ENCODE peak calls at places on chromosome 12, in four cellular contexts. H, E, R and M are unnamed samples. For H3K4me1, the result is how much of the 10 kb centered on the place peaks cover.

GRCh38 chr12:14272954-14273910 is 92.2 kb upstream of the ATF7IP start:
- DNase-seq in H (no peak), E (no peak), R (no peak), M (no peak)

GRCh38 chr12:85156569-85156968 is 120.4 kb downstream of the LRRIQ1 start:
- DNase-seq in H (no peak), E (peak), R (no peak), M (no peak)

GRCh38 chr12:55720071-55720564 is at the start of gene RDH5:
- DNase-seq in H (peak), E (no peak), R (no peak), M (peak)

GRCh38 chr12:6535697-6535946 is 1.3 kb downstream of the GAPDH start:
- DNase-seq in H (no peak), E (no peak), R (no peak), M (no peak)

GRCh38 chr12:104458645-104459555 is 2.2 kb downstream of the CHST11 start:
- DNase-seq in H (no peak), E (peak), R (no peak), M (peak)

GRCh38 chr12:38921025-38921677 is 15.8 kb upstream of the CPNE8 start:
- DNase-seq in H (peak), E (peak), R (no peak), M (no peak)

GRCh38 chr12:122886851-122887816 is 8.8 kb downstream of the VPS37B start:
- DNase-seq in H (peak), E (peak), R (no peak), M (no peak)

GRCh38 chr12:95848575-95849388 is 10.0 kb upstream of the SNRPF start:
- DNase-seq in H (peak), E (peak), R (no peak), M (no peak)

GRCh38 chr12:98519257-98519907 is 4.0 kb downstream of the TMPO start:
- DNase-seq in H (no peak), E (no peak), R (no peak), M (no peak)

GRCh38 chr12:89662623-89663022 is 46.0 kb downstream of the ATP2B1 start:
- DNase-seq in H (no peak), E (no peak), R (no peak), M (no peak)

GRCh38 chr12:51827925-51828818 is 20.3 kb downstream of the FIGNL2 start:
- DNase-seq in H (peak), E (peak), R (no peak), M (no peak)

GRCh38 chr12:69987453-69988102 is 162.6 kb downstream of the MYRFL start:
- DNase-seq in H (no peak), E (peak), R (no peak), M (no peak)

GRCh38 chr12:128825845-128826244 is 2.1 kb upstream of the SLC15A4 start:
- DNase-seq in H (peak), E (no peak), R (no peak), M (no peak)

GRCh38 chr12:18998343-18999270 is 130.9 kb upstream of the PLEKHA5 start:
- DNase-seq in H (no peak), E (peak), R (no peak), M (no peak)

GRCh38 chr12:5889381-5890047 is 55.5 kb downstream of the ANO2 start:
- DNase-seq in H (no peak), E (no peak), R (no peak), M (no peak)

GRCh38 chr12:114656906-114657596 is 26.9 kb downstream of the TBX3 start:
- DNase-seq in H (no peak), E (no peak), R (no peak), M (no peak)

GRCh38 chr12:117024961-117025480 is 74.2 kb downstream of the TESC start:
- DNase-seq in H (peak), E (no peak), R (no peak), M (no peak)

GRCh38 chr12:117023998-117024960 is 74.9 kb downstream of the TESC start:
- DNase-seq in H (peak), E (no peak), R (no peak), M (no peak)

GRCh38 chr12:117026343-117026742 is 72.9 kb downstream of the TESC start:
- DNase-seq in H (peak), E (no peak), R (no peak), M (no peak)

GRCh38 chr12:117026921-117027250 is 72.3 kb downstream of the TESC start:
- DNase-seq in H (peak), E (no peak), R (no peak), M (no peak)

GRCh38 chr12:117025481-117026151 is 73.6 kb downstream of the TESC start:
- DNase-seq in H (peak), E (peak), R (no peak), M (peak)
- TF ChIP-seq POLR2AphosphoS5 in H (peak), E (no peak), R (no peak), M (peak)

GRCh38 chr12:120119395-120119973 is 2.9 kb upstream of the RAB35 start:
- DNase-seq in H (no peak), E (no peak), R (no peak), M (no peak)

GRCh38 chr12:120116792-120117651 is 469 bp upstream of the RAB35 start:
- DNase-seq in H (peak), E (peak), R (peak), M (peak)

GRCh38 chr12:120116443-120116791 is at the start of gene RAB35:
- DNase-seq in H (no peak), E (no peak), R (no peak), M (no peak)

GRCh38 chr12:120118710-120119097 is 2.2 kb upstream of the RAB35 start:
- DNase-seq in H (no peak), E (peak), R (no peak), M (no peak)

DNA sequence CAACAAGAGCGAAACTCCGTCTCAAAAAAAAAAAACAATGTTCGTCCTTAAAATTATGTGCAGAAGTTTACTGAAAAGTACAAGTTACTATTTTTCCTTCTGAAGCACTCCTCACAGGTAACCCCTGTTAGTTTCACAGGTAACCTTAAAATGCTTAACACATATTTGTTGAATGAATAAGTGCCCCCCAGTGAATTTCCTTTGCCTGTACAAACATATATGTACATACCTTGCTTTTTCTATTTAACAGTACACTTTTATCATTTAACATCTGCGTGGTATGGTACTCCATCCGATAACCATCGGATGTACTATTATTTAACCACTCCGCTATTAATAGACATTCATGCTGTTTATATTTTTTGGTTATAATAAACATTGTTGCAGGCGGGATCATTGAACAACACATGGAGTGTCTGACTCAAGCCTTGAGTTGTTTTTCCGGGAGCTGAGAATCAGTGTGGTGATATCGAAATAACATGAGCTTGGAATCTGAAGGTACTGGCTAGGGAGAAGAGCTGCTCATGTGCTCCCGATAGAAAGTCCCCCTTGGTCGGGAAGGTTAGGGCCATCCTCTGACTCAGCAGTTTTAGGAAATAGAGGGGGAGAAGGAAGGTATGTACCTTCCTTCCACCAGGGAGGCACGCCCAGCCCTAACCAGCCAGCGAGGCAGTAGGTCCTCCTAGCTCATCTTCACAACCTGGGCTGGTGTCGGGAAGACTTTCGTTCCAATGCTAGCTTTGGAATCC is 1.6 kb upstream of the RAB35 start:
- DNase-seq in H (no peak), E (peak), R (no peak), M (no peak)
- H3K4me1 ChIP-seq in H (half or more), E (under half), R (under half), M (half or more)

GRCh38 chr12:65990592-65990991 is 140.0 kb downstream of the LLPH start:
- DNase-seq in H (no peak), E (no peak), R (no peak), M (no peak)
- TF ChIP-seq POLR2A in H (no peak), E (no peak), R (no peak), M (no peak)

GRCh38 chr12:82350161-82350560 is 8.0 kb downstream of the CCDC59 start:
- DNase-seq in H (no peak), E (no peak), R (no peak), M (no peak)
- TF ChIP-seq POLR2AphosphoS5 in H (no peak), E (no peak), R (no peak), M (no peak)

GRCh38 chr12:109878247-109878625 is 2.1 kb downstream of the GLTP start:
- DNase-seq in H (no peak), E (no peak), R (no peak), M (no peak)

GRCh38 chr12:109878749-109879148 is 1.6 kb downstream of the GLTP start:
- DNase-seq in H (no peak), E (no peak), R (no peak), M (no peak)

GRCh38 chr12:109876406-109876805 is 3.9 kb downstream of the GLTP start:
- DNase-seq in H (no peak), E (no peak), R (no peak), M (no peak)

GRCh38 chr12:109879332-109880048 is 851 bp downstream of the GLTP start:
- DNase-seq in H (no peak), E (peak), R (no peak), M (no peak)

DNA sequence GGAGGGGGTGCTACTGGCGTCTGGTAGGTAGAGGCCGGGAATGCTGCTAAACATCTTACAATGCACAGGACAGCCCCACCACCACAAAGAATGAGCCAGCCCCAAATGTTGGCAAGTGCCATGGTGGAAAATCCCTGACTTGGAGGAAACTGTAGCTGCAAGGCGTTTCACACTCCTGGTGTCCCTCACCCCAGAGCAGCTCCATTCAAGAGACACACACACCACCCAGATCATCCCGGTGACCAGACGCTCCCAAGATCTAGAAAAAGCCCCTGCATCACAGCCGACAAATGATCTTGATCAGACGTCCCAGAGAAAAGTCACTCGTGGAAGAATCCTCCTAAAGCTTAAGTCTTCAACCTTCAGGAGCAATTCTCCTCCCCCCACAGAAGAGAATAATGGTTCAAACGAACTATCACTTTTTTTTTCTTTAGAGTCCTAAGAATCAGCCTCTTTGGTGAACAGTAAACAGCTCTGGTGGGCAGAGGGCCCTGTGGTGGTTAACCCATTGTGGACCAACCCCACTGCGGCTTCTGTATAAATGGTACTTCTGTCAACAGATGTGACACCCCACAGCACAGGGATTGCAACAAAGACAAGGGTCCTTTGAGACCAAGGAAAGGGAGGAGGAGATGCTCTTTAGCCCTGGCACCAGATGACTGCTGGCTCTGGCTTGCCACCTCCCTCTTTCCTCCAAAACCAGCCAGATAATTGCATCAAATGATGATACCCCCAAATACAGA is 2.7 kb downstream of the GLTP start:
- DNase-seq in H (no peak), E (no peak), R (no peak), M (no peak)
- H3K4me1 ChIP-seq in H (half or more), E (under half), R (under half), M (half or more)

GRCh38 chr12:120238839-120239445 is 26.6 kb downstream of the PXN start:
- DNase-seq in H (no peak), E (no peak), R (no peak), M (no peak)

GRCh38 chr12:120240495-120240833 is 25.1 kb downstream of the PXN start:
- DNase-seq in H (no peak), E (peak), R (no peak), M (no peak)

GRCh38 chr12:120241561-120242274 is 23.8 kb downstream of the PXN start:
- DNase-seq in H (no peak), E (peak), R (no peak), M (no peak)

GRCh38 chr12:120238224-120238616 is 27.3 kb downstream of the PXN start:
- DNase-seq in H (no peak), E (no peak), R (no peak), M (no peak)

DNA sequence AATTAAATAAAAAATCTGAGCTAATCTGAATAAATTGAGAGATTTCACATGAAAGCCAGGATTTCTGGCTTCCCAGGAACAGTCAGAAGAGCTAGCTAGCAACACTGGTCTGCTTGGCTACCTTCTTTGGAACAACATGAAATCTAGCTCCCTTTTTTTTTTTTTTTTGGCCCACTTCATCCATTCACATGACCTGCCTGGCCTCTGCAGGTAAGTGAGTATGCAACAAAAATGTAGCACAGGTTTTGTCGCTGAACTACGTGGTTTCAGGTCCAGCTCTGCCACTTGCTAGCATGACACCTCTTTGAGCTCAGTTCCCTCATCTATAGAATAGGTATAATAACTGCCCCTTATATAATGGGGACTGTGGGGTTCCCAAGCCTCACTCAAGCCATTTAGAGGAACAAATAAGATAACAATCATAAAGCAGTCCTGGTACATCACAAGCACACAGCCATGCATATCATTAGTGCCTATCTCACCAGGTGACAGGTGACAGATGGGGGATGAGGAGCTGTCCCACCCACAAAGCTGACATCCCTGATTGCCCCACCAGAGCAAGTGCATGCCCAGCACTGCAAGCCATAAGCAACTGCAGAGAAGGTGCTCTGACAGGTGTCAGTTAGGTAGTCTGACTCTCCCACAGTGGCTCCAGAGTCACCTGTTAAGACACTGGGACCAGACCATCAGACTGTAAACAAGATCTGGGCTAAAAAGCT is 25.6 kb downstream of the PXN start:
- DNase-seq in H (no peak), E (no peak), R (no peak), M (no peak)
- TF ChIP-seq POLR2A in H (no peak), E (no peak), R (no peak), M (no peak)

GRCh38 chr12:63944586-63945228 is 100.2 kb downstream of the SRGAP1 start:
- DNase-seq in H (no peak), E (no peak), R (no peak), M (no peak)
- TF ChIP-seq POLR2AphosphoS5 in H (no peak), E (no peak), R (no peak), M (no peak)

GRCh38 chr12:113052326-113052725 is 4.2 kb upstream of the DTX1 start:
- DNase-seq in H (no peak), E (no peak), R (no peak), M (no peak)
- H3K4me1 ChIP-seq in H (under half), E (under half), R (under half), M (half or more)